ENCODE peak calls at places on chromosomes 11 and 22, in eight cellular contexts. One of them, this sample, is unnamed.

GRCh38 chr11:7571640-7572000 is 57.8 kb downstream of the PPFIBP2 start:
- DNase-seq in COR-L47: peak; percentile 26
- DNase-seq in pancreas: peak; percentile 76
- DNase-seq in amniotic stem cell: peak; percentile 29
- DNase-seq in astrocyte of the spinal cord: peak; percentile 58
- DNase-seq in GM20000: peak; percentile 32
- DNase-seq in prostate gland: peak; percentile 76
- DNase-seq in hepatocyte: peak; percentile 89
- DNase-seq in this sample: peak; percentile 77

GRCh38 chr11:26891501-26891900 is 102.4 kb upstream of the FIBIN start:
- DNase-seq in pancreas: no peak
- DNase-seq in amniotic stem cell: no peak
- DNase-seq in prostate gland: no peak
- DNase-seq in astrocyte of the spinal cord: no peak
- DNase-seq in hepatocyte: no peak
- DNase-seq in COR-L47: no peak
- DNase-seq in GM20000: no peak
- DNase-seq in this sample: no peak

GRCh38 chr11:65857500-65858353 is at the start of gene CFL1:
- DNase-seq in hepatocyte: peak; percentile 99
- DNase-seq in astrocyte of the spinal cord: peak; percentile 99
- DNase-seq in amniotic stem cell: peak; percentile 95
- DNase-seq in GM20000: peak; percentile 85
- DNase-seq in pancreas: peak; percentile 99
- DNase-seq in prostate gland: peak; percentile 99
- DNase-seq in COR-L47: peak; percentile 97
- DNase-seq in this sample: peak; percentile 97

GRCh38 chr11:62337682-62338181 is 484 bp downstream of the ASRGL1 start:
- DNase-seq in prostate gland: peak; percentile 28
- DNase-seq in amniotic stem cell: no peak
- DNase-seq in astrocyte of the spinal cord: no peak
- DNase-seq in hepatocyte: peak; percentile 55
- DNase-seq in pancreas: peak; percentile 70
- DNase-seq in GM20000: no peak
- DNase-seq in COR-L47: peak; percentile 43
- DNase-seq in this sample: peak; percentile 37

GRCh38 chr11:55714982-55715888 is 53.2 kb downstream of the OR4C6 start:
- DNase-seq in prostate gland: no peak
- DNase-seq in hepatocyte: no peak
- DNase-seq in GM20000: no peak
- DNase-seq in amniotic stem cell: no peak
- DNase-seq in COR-L47: no peak
- DNase-seq in pancreas: no peak
- DNase-seq in astrocyte of the spinal cord: no peak
- DNase-seq in this sample: no peak

GRCh38 chr11:47355283-47356128 is 3.0 kb upstream of the MYBPC3 start:
- DNase-seq in pancreas: peak; percentile 99
- DNase-seq in prostate gland: peak; percentile 96
- DNase-seq in GM20000: no peak
- DNase-seq in hepatocyte: peak; percentile 96
- DNase-seq in astrocyte of the spinal cord: peak; percentile 88
- DNase-seq in COR-L47: peak; percentile 82
- DNase-seq in amniotic stem cell: peak; percentile 78
- DNase-seq in this sample: peak; percentile 94

GRCh38 chr11:128929468-128929867 is 13.2 kb downstream of the TP53AIP1 start:
- DNase-seq in COR-L47: no peak
- DNase-seq in hepatocyte: no peak
- DNase-seq in GM20000: peak; percentile 46
- DNase-seq in pancreas: no peak
- DNase-seq in astrocyte of the spinal cord: no peak
- DNase-seq in amniotic stem cell: no peak
- DNase-seq in prostate gland: no peak
- DNase-seq in this sample: no peak

GRCh38 chr22:36405221-36405631 is 17.5 kb upstream of the MYH9 start:
- DNase-seq in COR-L47: no peak
- DNase-seq in prostate gland: no peak
- DNase-seq in amniotic stem cell: no peak
- DNase-seq in pancreas: no peak
- DNase-seq in hepatocyte: no peak
- DNase-seq in astrocyte of the spinal cord: no peak
- DNase-seq in GM20000: no peak
- DNase-seq in this sample: no peak

GRCh38 chr11:133896028-133896427 is 50.7 kb upstream of the SPATA19 start:
- DNase-seq in prostate gland: no peak
- DNase-seq in GM20000: no peak
- DNase-seq in hepatocyte: no peak
- DNase-seq in amniotic stem cell: no peak
- DNase-seq in COR-L47: no peak
- DNase-seq in pancreas: no peak
- DNase-seq in astrocyte of the spinal cord: no peak
- DNase-seq in this sample: no peak

This sample was measured in small intestine.